ENCODE peak calls at places on chromosomes 7 and 10, in eight cellular contexts. G, Q, C, J, H, A, W and L are unnamed samples. For H3K4me1, the result is how much of the 10 kb centered on the place peaks cover.

GRCh38 chr10:116888380-116889055 is 39.2 kb downstream of the ENO4 start:
- DNase-seq in G (peak), Q (peak), C (peak), J (peak), H (peak), A (peak), W (peak), L (peak)

GRCh38 chr10:46285966-46286620 is 704 bp upstream of the ANTXRL start:
- DNase-seq in G (no peak), Q (no peak), C (no peak), J (peak), H (no peak), A (peak), W (no peak), L (peak)

GRCh38 chr10:9294132-9294663 is 1239.7 kb downstream of the GATA3 start:
- DNase-seq in G (no peak), Q (no peak), C (no peak), J (no peak), H (no peak), A (no peak), W (no peak), L (no peak)

GRCh38 chr7:19464751-19465150 is 244.1 kb downstream of the POLR1F start:
- DNase-seq in G (no peak), Q (no peak), C (no peak), J (no peak), H (no peak), A (no peak), W (no peak), L (no peak)

GRCh38 chr7:80705164-80705781 is 66.8 kb downstream of the CD36 start:
- DNase-seq in G (no peak), Q (no peak), C (no peak), J (no peak), H (no peak), A (no peak), W (no peak), L (no peak)

GRCh38 chr10:116039604-116040003 is 233.4 kb downstream of the GFRA1 start:
- DNase-seq in G (no peak), Q (no peak), C (no peak), J (no peak), H (no peak), A (no peak), W (no peak), L (no peak)

GRCh38 chr7:2007526-2007925 is 225.2 kb downstream of the MAD1L1 start:
- DNase-seq in G (no peak), Q (no peak), C (no peak), J (no peak), H (no peak), A (peak), W (no peak), L (no peak)

GRCh38 chr7:729154-730000 is 2.3 kb upstream of the PRKAR1B start:
- DNase-seq in G (no peak), Q (no peak), C (no peak), J (no peak), H (no peak), A (peak), W (no peak), L (no peak)

GRCh38 chr10:19891429-19891828 is 75.2 kb downstream of the PLXDC2 start:
- DNase-seq in G (no peak), Q (no peak), C (no peak), J (no peak), H (no peak), A (no peak), W (no peak), L (no peak)

GRCh38 chr7:70463332-70463938 is 668.5 kb upstream of the GALNT17 start:
- DNase-seq in G (no peak), Q (no peak), C (peak), J (peak), H (no peak), A (no peak), W (no peak), L (no peak)

GRCh38 chr10:58511765-58512469 is 755 bp upstream of the BICC1 start:
- DNase-seq in G (no peak), Q (peak), C (no peak), J (peak), H (peak), A (no peak), W (peak), L (peak)

GRCh38 chr7:34036069-34036920 is 131.0 kb downstream of the BMPER start:
- DNase-seq in G (peak), Q (peak), C (no peak), J (no peak), H (no peak), A (no peak), W (peak), L (peak)

GRCh38 chr10:80108576-80109239 is 23.8 kb upstream of the PLAC9 start:
- DNase-seq in G (no peak), Q (no peak), C (no peak), J (no peak), H (no peak), A (no peak), W (no peak), L (no peak)

GRCh38 chr7:3544202-3544601 is 243.2 kb downstream of the SDK1 start:
- DNase-seq in G (no peak), Q (no peak), C (no peak), J (no peak), H (no peak), A (no peak), W (no peak), L (no peak)

GRCh38 chr7:151442776-151443496 is 3.0 kb upstream of the CRYGN start:
- DNase-seq in G (no peak), Q (no peak), C (no peak), J (no peak), H (no peak), A (peak), W (no peak), L (peak)

GRCh38 chr10:9301148-9301547 is 1246.7 kb downstream of the GATA3 start:
- DNase-seq in G (no peak), Q (no peak), C (no peak), J (no peak), H (no peak), A (no peak), W (no peak), L (no peak)

GRCh38 chr7:15561840-15562239 is at the start of gene AGMO:
- DNase-seq in G (no peak), Q (peak), C (no peak), J (peak), H (no peak), A (peak), W (no peak), L (peak)

GRCh38 chr10:29636178-29636577 is 1.4 kb upstream of the SVIL start:
- DNase-seq in G (no peak), Q (no peak), C (no peak), J (no peak), H (no peak), A (no peak), W (peak), L (no peak)

GRCh38 chr10:6247041-6247712 is 44.4 kb downstream of the PFKFB3 start:
- DNase-seq in G (no peak), Q (no peak), C (no peak), J (no peak), H (no peak), A (no peak), W (no peak), L (no peak)

GRCh38 chr7:24587853-24588252 is 14.6 kb downstream of the PALS2 start:
- DNase-seq in G (no peak), Q (no peak), C (no peak), J (no peak), H (no peak), A (no peak), W (no peak), L (no peak)

GRCh38 chr10:4352566-4352961 is 473.4 kb upstream of the AKR1E2 start:
- DNase-seq in G (no peak), Q (no peak), C (no peak), J (peak), H (no peak), A (peak), W (no peak), L (peak)

GRCh38 chr10:117997673-117998072 is 49.1 kb downstream of the RAB11FIP2 start:
- DNase-seq in G (no peak), Q (no peak), C (no peak), J (no peak), H (no peak), A (no peak), W (no peak), L (no peak)

GRCh38 chr10:130240409-130240808 is 104.2 kb downstream of the GLRX3 start:
- DNase-seq in G (no peak), Q (no peak), C (no peak), J (no peak), H (no peak), A (no peak), W (no peak), L (no peak)

GRCh38 chr7:29422829-29423228 is 140.8 kb upstream of the PRR15 start:
- DNase-seq in G (no peak), Q (no peak), C (no peak), J (no peak), H (no peak), A (no peak), W (no peak), L (no peak)

GRCh38 chr7:141295367-141295895 is 221.6 kb downstream of the TMEM178B start:
- DNase-seq in G (no peak), Q (no peak), C (no peak), J (peak), H (no peak), A (no peak), W (no peak), L (no peak)

GRCh38 chr10:110918269-110918632 is 729 bp downstream of the BBIP1 start:
- DNase-seq in G (peak), Q (peak), C (peak), J (peak), H (peak), A (peak), W (peak), L (peak)

GRCh38 chr10:115710136-115710535 is 562.9 kb downstream of the GFRA1 start:
- DNase-seq in G (no peak), Q (no peak), C (no peak), J (no peak), H (no peak), A (no peak), W (no peak), L (no peak)

GRCh38 chr10:118062798-118063238 is 16.1 kb upstream of the RAB11FIP2 start:
- DNase-seq in G (peak), Q (no peak), C (no peak), J (peak), H (no peak), A (no peak), W (no peak), L (no peak)

GRCh38 chr7:81519886-81520285 is 250.0 kb downstream of the HGF start:
- DNase-seq in G (no peak), Q (no peak), C (no peak), J (no peak), H (no peak), A (no peak), W (no peak), L (no peak)

GRCh38 chr10:89548673-89549072 is 13.3 kb upstream of the SLC16A12 start:
- DNase-seq in G (no peak), Q (no peak), C (no peak), J (no peak), H (no peak), A (no peak), W (no peak), L (no peak)

GRCh38 chr10:72277340-72277995 is 3.7 kb downstream of the DDIT4 start:
- DNase-seq in G (no peak), Q (no peak), C (no peak), J (no peak), H (no peak), A (no peak), W (peak), L (no peak)

GRCh38 chr7:64098-64521 is 128.3 kb upstream of the FAM20C start:
- DNase-seq in G (peak), Q (peak), C (peak), J (peak), H (no peak), A (peak), W (peak), L (peak)

GRCh38 chr10:132607961-132608495 is 70.4 kb downstream of the INPP5A start:
- DNase-seq in G (no peak), Q (no peak), C (no peak), J (peak), H (no peak), A (peak), W (no peak), L (no peak)

GRCh38 chr7:126589068-126589684 is 663.6 kb downstream of the GRM8 start:
- DNase-seq in G (no peak), Q (no peak), C (no peak), J (no peak), H (no peak), A (no peak), W (no peak), L (no peak)

GRCh38 chr7:96320437-96320836 is 1.5 kb downstream of the SLC25A13 start:
- DNase-seq in G (no peak), Q (no peak), C (no peak), J (no peak), H (no peak), A (no peak), W (no peak), L (no peak)

GRCh38 chr10:18659784-18660561 is 742 bp downstream of the ARL5B start:
- DNase-seq in G (peak), Q (no peak), C (peak), J (peak), H (peak), A (no peak), W (peak), L (no peak)

GRCh38 chr7:35839860-35840854 is 39.3 kb downstream of the SEPTIN7 start:
- DNase-seq in G (no peak), Q (no peak), C (no peak), J (no peak), H (no peak), A (no peak), W (peak), L (no peak)

DNA sequence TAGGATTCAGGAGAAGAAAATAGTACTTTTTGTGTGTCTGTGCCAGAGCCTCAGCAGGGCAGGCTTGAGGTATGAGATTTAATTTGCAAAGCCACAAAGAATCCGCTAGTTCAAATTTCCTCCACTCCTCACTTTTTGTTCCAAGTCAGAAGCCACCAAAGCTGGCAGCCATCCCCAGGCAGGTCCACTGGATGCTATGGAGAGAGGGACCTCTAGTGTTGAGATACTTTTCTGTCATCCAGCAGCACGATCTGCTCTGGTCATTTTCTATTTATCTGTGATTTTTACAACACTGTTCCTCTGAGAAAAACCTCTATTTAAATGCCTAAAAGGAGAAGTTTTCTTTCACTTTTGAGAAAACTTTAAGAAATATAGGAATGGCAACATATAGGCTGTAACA is 147.9 kb upstream of the FRMD4A start:
- DNase-seq in G (peak), Q (peak), C (peak), J (peak), H (peak), A (peak), W (peak), L (peak)
- TF ChIP-seq CTCF in G (no peak), Q (peak), C (peak), J (peak), H (peak), A (peak), W (peak), L (peak)

GRCh38 chr10:48598936-48599829 is 5.7 kb downstream of the ARHGAP22 start:
- DNase-seq in G (no peak), Q (no peak), C (no peak), J (no peak), H (no peak), A (no peak), W (no peak), L (no peak)
- TF ChIP-seq POLR2A in G (no peak), Q (no peak), C (no peak), J (no peak), H (no peak), A (no peak), W (no peak), L (no peak)

GRCh38 chr10:31424473-31424872 is 105.5 kb downstream of the ZEB1 start:
- DNase-seq in G (no peak), Q (no peak), C (no peak), J (no peak), H (no peak), A (no peak), W (no peak), L (no peak)

GRCh38 chr10:31422634-31423033 is 103.6 kb downstream of the ZEB1 start:
- DNase-seq in G (no peak), Q (no peak), C (no peak), J (no peak), H (no peak), A (no peak), W (no peak), L (no peak)

GRCh38 chr10:31418481-31418880 is 99.5 kb downstream of the ZEB1 start:
- DNase-seq in G (no peak), Q (no peak), C (no peak), J (no peak), H (no peak), A (no peak), W (no peak), L (no peak)

GRCh38 chr10:31421322-31421721 is 102.3 kb downstream of the ZEB1 start:
- DNase-seq in G (no peak), Q (no peak), C (no peak), J (no peak), H (no peak), A (no peak), W (no peak), L (no peak)

DNA sequence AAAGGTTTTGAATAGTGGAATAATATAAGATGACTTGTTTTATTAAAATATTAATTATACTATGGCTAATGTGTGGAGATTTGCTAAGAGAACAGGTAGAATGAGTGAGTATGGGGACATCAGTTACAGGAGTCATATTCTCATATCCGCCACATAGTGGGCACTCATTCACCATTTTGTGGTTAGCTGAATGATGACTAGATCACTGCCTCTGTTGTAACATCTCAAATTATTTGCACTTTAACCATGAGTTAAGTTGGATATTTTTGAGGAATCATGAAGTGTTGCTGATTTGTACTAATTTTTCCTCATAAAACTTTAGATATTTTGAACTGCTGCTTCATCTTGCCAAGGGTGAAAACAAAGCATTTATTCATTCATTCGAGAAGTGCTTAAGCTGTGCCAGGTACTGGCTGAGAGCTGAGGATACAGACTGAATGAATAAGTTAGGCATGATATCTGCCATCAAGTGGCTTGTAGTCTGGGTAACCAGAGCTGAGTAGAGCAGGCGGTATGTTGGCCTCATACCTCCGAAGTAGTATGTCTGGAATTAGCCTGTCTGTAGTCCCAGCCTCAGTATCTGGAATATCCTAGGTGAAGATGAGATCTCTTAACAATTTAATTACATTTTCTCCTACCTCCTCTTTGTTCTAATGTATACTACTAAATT is 100.5 kb downstream of the ZEB1 start:
- DNase-seq in G (no peak), Q (no peak), C (no peak), J (peak), H (no peak), A (no peak), W (peak), L (no peak)
- H3K4me1 ChIP-seq in G (under half), Q (under half), C (under half), J (under half), H (under half), A (under half), W (under half), L (under half)

GRCh38 chr7:86976958-86977357 is 82.5 kb downstream of the ELAPOR2 start:
- DNase-seq in G (no peak), Q (no peak), C (no peak), J (no peak), H (no peak), A (no peak), W (no peak), L (no peak)

GRCh38 chr7:86972072-86972471 is 87.4 kb downstream of the ELAPOR2 start:
- DNase-seq in G (no peak), Q (no peak), C (no peak), J (no peak), H (no peak), A (no peak), W (no peak), L (no peak)

GRCh38 chr7:86978804-86979506 is 80.5 kb downstream of the ELAPOR2 start:
- DNase-seq in G (no peak), Q (no peak), C (no peak), J (no peak), H (no peak), A (no peak), W (no peak), L (no peak)

GRCh38 chr7:86975449-86975848 is 84.0 kb downstream of the ELAPOR2 start:
- DNase-seq in G (no peak), Q (no peak), C (no peak), J (no peak), H (no peak), A (no peak), W (no peak), L (no peak)

DNA sequence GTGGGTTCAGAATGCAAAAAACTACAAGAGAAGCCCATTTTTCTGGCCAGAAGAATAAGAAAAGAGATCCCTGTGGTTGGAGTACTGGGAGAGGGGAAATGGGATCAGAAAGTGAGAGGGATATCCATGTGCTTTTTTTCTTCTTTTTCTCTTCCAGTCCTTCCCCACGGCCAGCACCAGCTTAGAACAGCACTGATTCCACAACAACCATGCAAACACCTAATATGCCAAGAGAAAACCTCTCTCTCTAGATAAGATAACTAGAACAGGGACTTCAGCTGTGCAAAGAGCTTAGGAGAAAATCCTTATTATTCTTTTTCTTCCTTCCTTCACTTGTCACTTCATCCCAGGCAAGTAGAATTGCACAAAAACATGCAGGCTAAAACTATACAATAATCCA is 83.5 kb downstream of the ELAPOR2 start:
- DNase-seq in G (no peak), Q (no peak), C (no peak), J (no peak), H (no peak), A (no peak), W (no peak), L (no peak)
- TF ChIP-seq CTCF in G (no peak), Q (no peak), C (no peak), J (no peak), H (no peak), A (no peak), W (no peak), L (no peak)

GRCh38 chr7:50628469-50629084 is 63.4 kb upstream of the DDC start:
- DNase-seq in G (no peak), Q (no peak), C (no peak), J (no peak), H (no peak), A (no peak), W (no peak), L (no peak)

GRCh38 chr7:50626286-50626685 is 61.1 kb upstream of the DDC start:
- DNase-seq in G (no peak), Q (no peak), C (no peak), J (no peak), H (no peak), A (no peak), W (no peak), L (no peak)

GRCh38 chr7:50629238-50629901 is 64.2 kb upstream of the DDC start:
- DNase-seq in G (no peak), Q (no peak), C (no peak), J (no peak), H (no peak), A (no peak), W (no peak), L (no peak)

GRCh38 chr7:50626971-50627370 is 61.8 kb upstream of the DDC start:
- DNase-seq in G (no peak), Q (no peak), C (no peak), J (no peak), H (no peak), A (no peak), W (no peak), L (no peak)

DNA sequence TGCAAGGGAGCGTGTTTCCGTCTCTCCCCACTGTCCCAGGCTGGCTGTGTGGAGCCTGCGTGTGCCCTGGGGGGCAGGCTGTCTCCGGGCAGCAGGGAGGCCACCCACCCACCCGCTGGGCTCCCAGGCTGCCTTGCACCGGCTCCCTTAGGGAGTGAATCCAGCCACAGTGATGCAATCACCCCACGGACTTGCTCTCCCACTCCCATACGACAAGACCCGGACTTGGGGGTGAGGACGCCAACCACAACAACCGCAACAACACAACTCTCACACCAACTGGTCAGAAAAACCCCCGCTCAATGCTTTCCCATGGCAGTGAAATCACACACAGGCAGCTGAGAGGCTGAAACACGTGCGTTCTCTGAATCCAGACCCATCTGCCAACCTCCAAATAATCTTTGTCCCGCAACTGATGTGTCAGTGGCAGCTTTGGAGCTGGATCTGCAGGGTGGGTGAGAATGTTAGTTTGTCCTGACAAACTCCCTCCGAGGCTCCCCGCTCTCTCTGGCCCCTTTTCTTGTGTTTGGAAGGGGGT is 62.7 kb upstream of the DDC start:
- DNase-seq in G (no peak), Q (no peak), C (no peak), J (no peak), H (no peak), A (no peak), W (no peak), L (no peak)
- TF ChIP-seq POLR2A in G (no peak), Q (no peak), C (no peak), J (no peak), H (no peak), A (no peak), W (no peak), L (no peak)